ENCODE peak calls at places on chromosomes 3 and 15, in six cellular contexts. F is astrocyte of the spinal cord, E is cardiac muscle cell, G is ELR, W is neural progenitor cell, J is DMS79 treated with DMSO at 0.1 percent for 48 hours. R is an unnamed sample.

GRCh38 chr3:105362021-105362665 is 4.6 kb upstream of the ALCAM start:
- DNase-seq in W (no peak), G (peak; percentile 88), F (peak; percentile 84), E (peak; percentile 62), J (no peak), R (peak; percentile 43)

GRCh38 chr3:71064288-71064975 is 519.1 kb downstream of the FOXP1 start:
- DNase-seq in W (peak; percentile 76), F (peak; percentile 81), E (peak; percentile 76), J (peak; percentile 8), G (peak; percentile 68), R (peak; percentile 19)

GRCh38 chr15:33048255-33048654 is 146.3 kb downstream of the FMN1 start:
- DNase-seq in E (no peak), G (peak; percentile 42), F (no peak), J (peak; percentile 5), W (peak; percentile 45), R (no peak)

GRCh38 chr15:65987100-65987499 is 117.8 kb downstream of the RAB11A start:
- DNase-seq in F (no peak), E (no peak), G (no peak), W (no peak), J (no peak), R (no peak)

GRCh38 chr3:78690806-78691205 is 1077.0 kb downstream of the ROBO1 start:
- DNase-seq in J (no peak), G (no peak), E (no peak), F (peak; percentile 79), W (no peak), R (no peak)

GRCh38 chr3:10432931-10433330 is 72.5 kb downstream of the ATP2B2 start:
- DNase-seq in G (no peak), F (no peak), E (no peak), J (no peak), W (no peak), R (no peak)

GRCh38 chr15:74885461-74885860 is 4.4 kb upstream of the MPI start:
- DNase-seq in G (no peak), F (no peak), E (no peak), W (no peak), J (no peak), R (no peak)

GRCh38 chr15:89243046-89243690 is 611 bp upstream of the FANCI start:
- DNase-seq in W (no peak), E (peak; percentile 56), F (no peak), G (peak; percentile 30), J (no peak), R (no peak)

GRCh38 chr15:96047255-96047931 is 283.1 kb upstream of the NR2F2 start:
- DNase-seq in G (peak; percentile 79), J (no peak), F (peak; percentile 95), E (peak; percentile 79), W (no peak), R (peak; percentile 95)

GRCh38 chr3:150384517-150385212 is 23.4 kb upstream of the TSC22D2 start:
- DNase-seq in J (peak; percentile 5), E (peak; percentile 40), G (no peak), W (peak; percentile 58), F (peak; percentile 36), R (peak; percentile 55)

GRCh38 chr3:37824090-37824953 is 37.4 kb upstream of the CTDSPL start:
- DNase-seq in W (no peak), J (no peak), F (no peak), G (no peak), E (no peak), R (no peak)

GRCh38 chr3:11653298-11654055 is 9.8 kb upstream of the VGLL4 start:
- DNase-seq in F (no peak), E (no peak), J (no peak), W (peak; percentile 40), G (no peak), R (no peak)

GRCh38 chr15:91852741-91853500 is 587 bp upstream of the SLCO3A1 start:
- DNase-seq in J (no peak), F (peak; percentile 59), E (peak; percentile 77), W (peak; percentile 80), G (peak; percentile 18), R (peak; percentile 49)

GRCh38 chr15:94056314-94056713 is 175.0 kb upstream of the MCTP2 start:
- DNase-seq in E (no peak), J (no peak), G (no peak), W (no peak), F (peak; percentile 84), R (peak; percentile 55)

GRCh38 chr3:71658131-71658530 is 67.1 kb downstream of the EIF4E3 start:
- DNase-seq in G (no peak), F (peak; percentile 73), E (peak; percentile 69), J (peak; percentile 16), W (no peak), R (no peak)

GRCh38 chr3:171890398-171890797 is 47.2 kb downstream of the TMEM212 start:
- DNase-seq in J (no peak), F (no peak), G (no peak), E (no peak), W (no peak), R (no peak)

GRCh38 chr3:42052132-42052866 is 38.9 kb upstream of the TRAK1 start:
- DNase-seq in J (no peak), G (peak; percentile 56), W (no peak), F (peak; percentile 78), E (peak; percentile 94), R (peak; percentile 43)

R was measured in kidney glomerular epithelial cell.